ENCODE peak calls at places on chromosomes 16 and 17, in five cellular contexts. V is left cardiac atrium, S is thoracic aorta, L is fibroblast of pulmonary artery, F is stomach. Q is an unnamed sample.

GRCh38 chr17:15342460-15342859 is 1.1 kb upstream of the TEKT3 start:
- DNase-seq in V (no peak), S (no peak), L (no peak), F (no peak), Q (no peak)

GRCh38 chr16:78571434-78571833 is 472.0 kb downstream of the WWOX start:
- DNase-seq in V (no peak), S (no peak), L (no peak), F (no peak), Q (no peak)

GRCh38 chr17:7912927-7913524 is 3.1 kb downstream of the RNF227 start:
- DNase-seq in V (no peak), S (no peak), L (peak; percentile 86), F (no peak), Q (peak; percentile 60)

GRCh38 chr17:15398736-15399331 is 57.4 kb upstream of the TEKT3 start:
- DNase-seq in V (peak; percentile 49), S (no peak), L (peak; percentile 30), F (no peak), Q (no peak)

GRCh38 chr16:90057738-90058173 is 19.4 kb downstream of the PRDM7 start:
- DNase-seq in V (no peak), S (no peak), L (peak; percentile 81), F (no peak), Q (peak; percentile 42)

GRCh38 chr17:41444640-41445039 is 3.9 kb upstream of the KRT38 start:
- DNase-seq in V (no peak), S (no peak), L (no peak), F (no peak), Q (no peak)

GRCh38 chr17:66283296-66283934 is 19.0 kb upstream of the PRKCA start:
- DNase-seq in V (no peak), S (no peak), L (no peak), F (no peak), Q (no peak)

GRCh38 chr17:7632492-7632894 is 2.6 kb downstream of the SHBG start:
- DNase-seq in V (no peak), S (no peak), L (peak; percentile 73), F (peak; percentile 31), Q (peak; percentile 38)

GRCh38 chr16:87338155-87338765 is 21.1 kb upstream of the C16orf95 start:
- DNase-seq in V (no peak), S (no peak), L (no peak), F (no peak), Q (no peak)

GRCh38 chr17:18331879-18332278 is 16.8 kb downstream of the SMCR8 start:
- DNase-seq in V (no peak), S (no peak), L (no peak), F (no peak), Q (no peak)

GRCh38 chr17:74407384-74407783 is 24.5 kb upstream of the GPRC5C start:
- DNase-seq in V (no peak), S (no peak), L (no peak), F (peak; percentile 93), Q (no peak)

GRCh38 chr17:13594310-13594709 is 7.4 kb downstream of the HS3ST3A1 start:
- DNase-seq in V (no peak), S (no peak), L (no peak), F (no peak), Q (no peak)

GRCh38 chr17:77145635-77146632 is 5.2 kb downstream of the SEC14L1 start:
- DNase-seq in V (peak; percentile 77), S (no peak), L (peak; percentile 82), F (peak; percentile 79), Q (peak; percentile 38)

GRCh38 chr17:66313995-66314659 is 11.7 kb downstream of the PRKCA start:
- DNase-seq in V (no peak), S (no peak), L (no peak), F (no peak), Q (no peak)

GRCh38 chr17:75406222-75406615 is 741 bp upstream of the GRB2 start:
- DNase-seq in V (no peak), S (no peak), L (no peak), F (no peak), Q (no peak)

GRCh38 chr16:9014389-9014788 is 50.7 kb upstream of the USP7 start:
- DNase-seq in V (no peak), S (no peak), L (no peak), F (no peak), Q (no peak)

GRCh38 chr16:11916524-11917285 is 949 bp upstream of the GSPT1 start:
- DNase-seq in V (no peak), S (no peak), L (no peak), F (peak; percentile 60), Q (peak; percentile 56)